ENCODE peak calls at places on chromosomes 13 and 19, in four cellular contexts. X, P, T and O are unnamed samples.

GRCh38 chr19:38023661-38024574 is 116.9 kb downstream of the SIPA1L3 start:
- DNase-seq in P (no peak), X (no peak), T (no peak), O (no peak)

GRCh38 chr13:72284791-72285190 is 417.8 kb upstream of the DACH1 start:
- DNase-seq in X (no peak), T (no peak), P (no peak), O (no peak)

GRCh38 chr13:43572601-43573360 is 214.0 kb downstream of the ENOX1 start:
- DNase-seq in X (no peak), T (no peak), P (no peak), O (no peak)

GRCh38 chr19:15072930-15073647 is 8.9 kb upstream of the OR1I1 start:
- DNase-seq in X (no peak), T (peak), P (peak), O (no peak)

GRCh38 chr13:73303858-73304257 is 245.1 kb downstream of the KLF5 start:
- DNase-seq in T (no peak), P (no peak), X (no peak), O (no peak)

GRCh38 chr13:105442941-105443340 is 1092.5 kb downstream of the EFNB2 start:
- DNase-seq in T (no peak), P (no peak), X (no peak), O (no peak)

GRCh38 chr13:68176486-68176885 is 946.4 kb upstream of the PCDH9 start:
- DNase-seq in X (no peak), P (no peak), T (no peak), O (no peak)

GRCh38 chr13:63699948-63700347 is 2284.3 kb upstream of the PCDH20 start:
- DNase-seq in X (no peak), T (no peak), P (no peak), O (no peak)

GRCh38 chr13:24050292-24050711 is 110.2 kb upstream of the SPATA13 start:
- DNase-seq in T (no peak), X (no peak), P (no peak), O (no peak)

GRCh38 chr13:24050796-24051715 is 109.5 kb upstream of the SPATA13 start:
- DNase-seq in T (no peak), P (no peak), X (no peak), O (no peak)

GRCh38 chr13:24052547-24052981 is 108.0 kb upstream of the SPATA13 start:
- DNase-seq in P (no peak), T (no peak), X (no peak), O (peak)

GRCh38 chr13:24053505-24054251 is 106.8 kb upstream of the SPATA13 start:
- DNase-seq in T (peak), X (peak), P (peak), O (peak)
- TF ChIP-seq ETV6 in T (no peak), X (no peak), P (no peak), O (no peak)

GRCh38 chr19:11028146-11028545 is 61.1 kb upstream of the LDLR start:
- DNase-seq in T (no peak), P (no peak), X (no peak), O (no peak)

GRCh38 chr19:11033763-11034162 is 55.5 kb upstream of the LDLR start:
- DNase-seq in X (no peak), P (no peak), T (no peak), O (no peak)

GRCh38 chr19:11033251-11033650 is 56.0 kb upstream of the LDLR start:
- DNase-seq in T (no peak), X (no peak), P (no peak), O (no peak)

GRCh38 chr19:11034449-11035213 is 54.6 kb upstream of the LDLR start:
- DNase-seq in T (no peak), X (no peak), P (no peak), O (no peak)

DNA sequence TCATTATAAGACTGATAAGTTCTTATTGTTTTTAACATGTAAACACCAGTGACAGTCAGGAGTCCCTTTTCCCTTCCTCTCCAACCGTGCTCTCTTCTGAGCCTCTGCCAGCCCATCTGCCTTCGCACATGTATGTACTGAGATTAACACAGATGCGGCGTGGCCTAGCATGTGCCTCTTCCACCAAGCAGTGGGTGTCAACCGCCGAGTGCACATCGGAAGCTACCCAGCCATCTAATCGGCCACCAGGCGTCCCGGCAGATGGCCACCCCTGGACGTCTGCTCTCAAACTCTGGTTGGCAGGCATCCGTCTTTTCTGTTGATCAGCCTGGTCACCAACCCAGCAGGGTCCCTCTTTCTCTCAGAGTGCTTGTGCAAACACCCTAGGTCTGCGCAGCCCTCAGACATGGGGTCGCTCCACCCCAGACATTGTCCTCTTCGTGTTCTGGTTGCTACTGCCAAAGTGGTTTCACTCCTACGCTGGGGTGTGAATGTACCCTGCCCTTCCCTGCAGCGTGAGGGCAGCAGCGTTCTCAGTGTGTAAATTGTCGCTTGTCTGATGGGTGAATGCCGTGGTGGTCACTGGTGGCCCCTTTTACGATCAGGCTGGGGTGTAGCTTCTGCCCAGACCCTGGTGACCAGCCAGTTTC is 57.7 kb upstream of the LDLR start:
- DNase-seq in T (no peak), X (no peak), P (no peak), O (no peak)
- TF ChIP-seq ETV6 in T (no peak), X (no peak), P (no peak), O (no peak)

GRCh38 chr13:99218545-99218944 is 17.9 kb downstream of the UBAC2 start:
- DNase-seq in X (no peak), T (no peak), P (no peak), O (no peak)
- TF ChIP-seq ETV6 in X (no peak), T (no peak), P (no peak), O (no peak)

DNA sequence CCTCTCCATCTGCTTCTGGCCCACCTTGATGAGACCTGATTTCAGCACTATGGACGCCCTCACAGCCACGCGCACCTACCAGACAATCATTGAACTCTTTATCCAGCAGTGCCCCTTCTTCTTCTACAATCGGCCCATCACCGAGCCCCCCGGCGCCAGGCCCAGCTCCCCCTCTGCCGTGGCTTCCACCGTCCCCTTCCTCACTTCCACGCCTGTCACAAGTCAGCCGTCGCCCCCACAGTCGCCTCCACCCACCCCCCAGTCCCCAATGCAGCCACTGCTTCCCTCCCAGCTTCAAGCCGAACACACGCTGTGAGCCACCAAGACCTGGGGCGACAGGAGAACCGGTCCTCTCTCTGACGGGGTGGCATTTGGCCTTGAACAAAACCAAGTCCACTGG is 19.3 kb upstream of the NPAS1 start:
- DNase-seq in P (no peak), T (no peak), X (no peak), O (no peak)
- TF ChIP-seq ETV6 in P (no peak), T (no peak), X (no peak), O (no peak)

DNA sequence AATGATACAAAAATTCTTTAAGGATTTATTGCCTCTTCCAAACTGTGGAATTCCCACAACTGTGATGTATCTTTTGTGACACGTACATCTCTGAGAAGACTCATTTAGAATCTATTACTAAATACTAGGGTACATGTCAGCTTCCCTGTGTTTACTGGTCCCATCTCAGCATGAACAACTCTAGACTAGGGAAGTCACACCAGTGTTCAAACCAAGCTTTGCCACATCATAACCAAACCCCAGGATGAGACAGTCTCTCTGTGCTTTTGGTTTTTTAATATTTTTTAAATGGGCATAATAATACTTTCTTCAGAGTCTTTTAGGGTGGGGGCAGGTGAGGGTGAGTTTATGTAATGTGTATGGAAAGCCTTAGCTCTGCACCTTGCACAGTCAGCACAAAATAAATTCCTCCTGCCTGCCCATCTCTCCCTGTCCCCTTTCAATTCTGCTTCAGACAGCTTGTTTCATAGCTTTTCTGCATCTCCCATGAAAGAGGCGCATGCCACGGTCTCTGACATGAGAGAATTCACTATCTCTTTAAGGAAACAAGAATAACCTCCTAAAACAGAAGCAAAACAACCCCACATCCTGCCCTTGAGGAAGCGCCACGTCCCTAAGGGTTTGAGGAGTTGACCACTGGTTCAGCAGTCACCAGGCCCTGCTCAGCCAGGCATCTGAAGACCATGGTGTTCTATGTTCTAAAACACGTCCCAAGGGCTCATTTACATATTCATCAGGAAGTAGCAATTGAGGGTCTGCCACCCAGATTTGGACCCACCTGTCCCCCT is 174.5 kb downstream of the USP12 start:
- DNase-seq in T (no peak), X (peak), P (no peak), O (no peak)
- TF ChIP-seq ETV6 in T (no peak), X (no peak), P (no peak), O (no peak)

GRCh38 chr19:1720237-1720636 is 33.1 kb upstream of the ONECUT3 start:
- DNase-seq in T (no peak), X (no peak), P (no peak), O (no peak)

GRCh38 chr19:1730157-1730556 is 23.1 kb upstream of the ONECUT3 start:
- DNase-seq in P (no peak), X (no peak), T (no peak), O (no peak)

GRCh38 chr19:1729568-1729925 is 23.8 kb upstream of the ONECUT3 start:
- DNase-seq in X (no peak), T (no peak), P (no peak), O (no peak)

GRCh38 chr19:1728816-1729567 is 24.3 kb upstream of the ONECUT3 start:
- DNase-seq in X (no peak), P (no peak), T (no peak), O (no peak)

DNA sequence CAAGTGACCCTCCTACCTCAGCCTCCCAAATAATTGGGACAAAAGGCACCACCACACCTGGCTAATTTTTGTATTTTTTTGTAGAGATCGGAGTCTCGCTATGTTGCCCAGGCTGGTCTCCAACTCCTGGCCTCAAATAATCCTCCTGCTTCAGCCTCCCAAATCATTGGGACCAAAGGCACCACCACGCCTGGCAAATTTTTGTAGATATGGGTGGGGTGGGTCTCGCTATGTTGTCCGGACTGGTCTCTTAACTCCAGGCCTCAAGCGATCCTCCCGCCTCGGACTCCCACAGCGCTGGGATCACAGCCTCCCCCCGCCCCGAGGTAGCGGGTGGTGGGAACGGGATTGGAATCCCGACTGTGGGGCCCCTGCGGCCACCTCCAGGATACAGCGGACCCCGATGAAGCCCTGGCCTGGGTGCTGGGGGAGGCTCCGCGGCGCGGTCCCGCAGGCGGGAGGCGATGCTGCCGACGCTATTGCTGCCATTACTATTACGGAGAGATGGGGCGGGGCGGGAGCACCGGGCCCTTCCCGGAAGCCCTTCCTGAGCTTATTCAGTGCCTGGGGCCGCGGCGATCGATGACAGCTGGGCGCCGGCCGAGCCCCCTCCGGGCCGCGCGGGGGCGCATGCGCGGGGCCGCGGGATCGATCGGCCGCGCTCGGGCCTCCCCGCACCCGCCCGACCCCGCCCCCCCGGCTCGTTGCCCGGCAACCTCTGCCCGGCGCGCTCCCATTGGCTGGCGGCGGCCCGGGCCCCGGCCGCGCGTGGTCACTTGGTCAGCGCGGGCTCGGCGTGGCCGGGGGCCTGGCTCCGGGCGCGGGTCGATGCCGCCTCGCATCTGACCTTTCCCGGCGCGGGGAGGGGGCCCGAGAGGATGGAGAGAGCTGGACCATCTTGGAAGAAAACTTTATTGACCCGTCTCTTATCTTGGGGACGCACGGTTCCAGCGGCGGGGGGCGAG is 27.9 kb upstream of the ONECUT3 start:
- DNase-seq in X (no peak), P (peak), T (peak), O (peak)
- TF ChIP-seq ETV6 in X (no peak), P (peak), T (peak), O (no peak)

DNA sequence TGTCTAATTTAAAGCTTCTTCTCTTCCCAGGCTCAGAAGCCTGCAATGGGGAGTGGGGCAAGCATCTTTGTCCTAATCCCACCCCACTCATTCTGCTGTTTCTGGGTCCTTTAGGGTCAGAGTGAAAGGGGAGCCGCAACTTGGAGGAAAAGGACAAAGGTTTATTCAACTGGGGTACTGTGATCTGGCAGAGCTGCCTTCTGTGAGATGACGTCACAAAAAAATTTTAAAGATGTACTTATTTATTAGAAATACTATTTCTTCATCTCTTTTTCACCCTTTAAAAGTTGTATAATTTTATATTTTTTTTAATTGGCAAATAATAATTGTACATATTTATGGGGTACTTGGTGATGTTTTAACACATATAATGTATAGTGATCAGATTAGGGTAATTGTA is 302.6 kb downstream of the TDRD3 start:
- DNase-seq in P (no peak), T (no peak), X (no peak), O (no peak)
- TF ChIP-seq ETV6 in P (no peak), T (no peak), X (no peak), O (no peak)

DNA sequence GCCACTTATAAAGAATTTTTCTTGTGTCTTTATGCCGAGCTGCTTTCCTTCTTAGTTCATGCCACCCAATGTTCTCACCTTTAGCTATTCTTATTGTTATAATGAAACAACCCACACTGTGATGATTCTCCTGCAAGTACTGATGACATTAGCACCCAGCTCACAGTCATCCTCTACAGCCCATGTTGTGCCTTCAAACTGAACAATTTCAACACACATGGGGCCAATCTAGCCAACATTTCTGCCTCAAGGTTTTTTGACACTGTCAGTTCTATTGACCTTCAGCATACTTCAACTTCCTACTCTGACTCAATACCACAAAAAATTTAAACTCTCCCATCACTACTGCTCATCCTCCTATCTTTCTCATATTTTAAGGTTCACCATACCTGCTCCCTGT is 752.4 kb downstream of the FGF9 start:
- DNase-seq in T (no peak), P (no peak), X (no peak), O (no peak)
- TF ChIP-seq ETV6 in T (no peak), P (no peak), X (no peak), O (no peak)